ENCODE peak calls at places on chromosome 4, in four cellular contexts. S is K562, R is lower lobe of right lung, Z is fibroblast of mammary gland. Q is an unnamed sample.
A peak's percentile ranks its signal among the peaks of the same experiment; 100 is the strongest.

GRCh38 chr4:125546272-125546671 is 231.5 kb downstream of the FAT4 start:
- DNase-seq in R (no peak), Z (no peak), S (no peak), Q (no peak)

GRCh38 chr4:83830138-83830537 is 294.2 kb downstream of the GPAT3 start:
- DNase-seq in R (no peak), Z (no peak), S (no peak), Q (no peak)

GRCh38 chr4:95465010-95465409 is 83.8 kb downstream of the UNC5C start:
- DNase-seq in S (no peak), R (no peak), Z (no peak), Q (no peak)

GRCh38 chr4:66486068-66486467 is 815.8 kb upstream of the EPHA5 start:
- DNase-seq in Z (no peak), R (no peak), S (no peak), Q (no peak)

GRCh38 chr4:25970241-25970675 is 56.2 kb downstream of the SMIM20 start:
- DNase-seq in Z (no peak), R (peak; percentile 52), S (no peak), Q (peak; percentile 23)

GRCh38 chr4:3832536-3833220 is 66.5 kb downstream of the ADRA2C start:
- DNase-seq in Z (no peak), R (peak; percentile 17), S (no peak), Q (no peak)

GRCh38 chr4:65665951-65666523 is 4.3 kb downstream of the EPHA5 start:
- DNase-seq in S (no peak), Z (peak; percentile 6), R (no peak), Q (no peak)

GRCh38 chr4:11367371-11367770 is 61.3 kb downstream of the HS3ST1 start:
- DNase-seq in R (no peak), Z (peak; percentile 9), S (no peak), Q (no peak)

GRCh38 chr4:8323947-8324555 is 54.5 kb downstream of the HTRA3 start:
- DNase-seq in S (no peak), Z (no peak), R (no peak), Q (no peak)

GRCh38 chr4:121239951-121240350 is 75.8 kb upstream of the TNIP3 start:
- DNase-seq in R (no peak), S (no peak), Z (peak; percentile 50), Q (no peak)

GRCh38 chr4:25379591-25379990 is 2.5 kb downstream of the ANAPC4 start:
- DNase-seq in S (peak; percentile 23), Z (no peak), R (no peak), Q (no peak)

GRCh38 chr4:61994036-61994435 is 793.9 kb downstream of the ADGRL3 start:
- DNase-seq in S (no peak), Z (peak; percentile 5), R (no peak), Q (no peak)

GRCh38 chr4:83282049-83282535 is 2.5 kb downstream of the COQ2 start:
- DNase-seq in S (peak; percentile 22), Z (peak; percentile 76), R (no peak), Q (no peak)

GRCh38 chr4:162461952-162462351 is 298.2 kb upstream of the FSTL5 start:
- DNase-seq in Z (no peak), R (no peak), S (no peak), Q (no peak)

GRCh38 chr4:180081072-180081471 is 2162.1 kb upstream of the TENM3 start:
- DNase-seq in R (no peak), S (no peak), Z (no peak), Q (no peak)

GRCh38 chr4:68373513-68373912 is 23.6 kb upstream of the YTHDC1 start:
- DNase-seq in Z (peak; percentile 81), R (peak; percentile 75), S (no peak), Q (peak; percentile 23)

GRCh38 chr4:159366966-159367365 is 264.1 kb downstream of the RAPGEF2 start:
- DNase-seq in S (no peak), R (no peak), Z (no peak), Q (no peak)

GRCh38 chr4:1325681-1326635 is 21.1 kb upstream of the UVSSA start:
- DNase-seq in S (no peak), Z (no peak), R (peak; percentile 25), Q (no peak)

GRCh38 chr4:88341227-88342192 is 37.1 kb upstream of the HERC6 start:
- DNase-seq in Z (peak; percentile 97), R (no peak), S (no peak), Q (no peak)

GRCh38 chr4:109729155-109729562 is 711 bp downstream of the PLA2G12A start:
- DNase-seq in Z (no peak), R (no peak), S (no peak), Q (no peak)

GRCh38 chr4:109733728-109734127 is 3.9 kb upstream of the PLA2G12A start:
- DNase-seq in S (no peak), Z (no peak), R (no peak), Q (no peak)

GRCh38 chr4:109728385-109728784 is 1.5 kb downstream of the PLA2G12A start:
- DNase-seq in Z (no peak), R (no peak), S (no peak), Q (no peak)

GRCh38 chr4:109730294-109731051 is 603 bp upstream of the PLA2G12A start:
- DNase-seq in S (peak; percentile 15), Z (peak; percentile 46), R (peak; percentile 62), Q (no peak)

GRCh38 chr4:109729563-109730293 is at the start of gene PLA2G12A:
- DNase-seq in R (peak; percentile 93), Z (peak; percentile 32), S (peak; percentile 95), Q (peak; percentile 77)
- TF ChIP-seq CTCF in R (no peak), Z (no peak), S (no peak), Q (no peak)

DNA sequence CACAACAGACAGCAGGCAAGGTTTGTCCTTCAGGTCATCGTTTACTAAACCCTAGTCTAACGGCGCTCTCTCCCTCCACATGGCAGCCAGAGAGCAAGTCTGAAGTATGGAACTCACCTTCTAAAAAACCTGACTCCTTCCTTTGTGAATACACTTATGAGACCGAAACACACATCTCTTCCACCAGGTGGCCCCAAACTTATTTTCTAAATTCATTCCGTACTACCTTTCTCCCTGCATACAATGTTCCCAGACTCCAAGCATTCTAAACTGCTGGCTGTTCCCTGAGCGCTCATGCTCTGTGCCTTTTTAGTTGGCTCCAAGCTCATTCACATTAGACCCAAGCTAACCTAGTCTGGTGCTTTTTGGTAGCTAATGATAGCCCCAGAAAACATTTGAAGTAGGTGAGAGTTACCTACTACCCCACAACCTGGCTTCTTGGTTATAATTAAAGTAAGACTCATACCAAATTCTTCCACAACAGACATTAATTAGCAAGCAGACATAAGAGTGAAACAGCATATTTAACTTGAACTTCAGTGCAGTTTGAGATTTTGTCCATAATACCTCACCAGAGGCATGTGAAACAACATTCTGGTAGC is 67.6 kb upstream of the DCLK2 start:
- DNase-seq in S (peak; percentile 19), R (no peak), Z (peak; percentile 74), Q (no peak)
- TF ChIP-seq CTCF in S (peak; percentile 28), R (peak; percentile 47), Z (peak; percentile 62), Q (no peak)

DNA sequence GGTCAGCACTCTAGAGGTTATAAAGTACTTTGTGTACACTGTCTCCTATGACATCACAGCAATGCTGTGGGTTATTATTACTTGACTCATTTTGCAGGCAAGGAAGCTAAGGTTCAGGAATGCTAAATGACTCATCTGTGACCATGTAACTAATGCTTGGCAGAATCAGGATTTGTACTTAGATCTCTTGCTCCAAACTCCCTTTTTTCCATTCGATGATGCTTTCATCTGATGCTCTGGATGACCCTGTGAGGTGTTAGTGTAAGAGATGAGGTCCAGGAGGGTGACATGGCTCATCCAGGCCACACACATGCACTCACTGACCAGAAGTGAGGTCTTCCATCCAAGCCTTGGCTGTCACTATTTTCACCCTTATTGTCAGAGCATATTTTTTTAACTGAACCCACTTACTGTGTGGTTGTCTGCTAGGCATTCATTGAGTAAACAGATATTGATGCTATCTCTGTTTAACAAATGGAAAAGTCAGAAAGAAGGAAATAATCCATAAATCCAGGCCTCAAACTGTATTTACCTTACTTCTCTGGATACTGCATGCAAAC is 59.0 kb downstream of the RHOH start:
- DNase-seq in Z (peak; percentile 100), S (no peak), R (no peak), Q (no peak)
- TF ChIP-seq CTCF in Z (no peak), S (no peak), R (no peak), Q (no peak)

GRCh38 chr4:153519677-153520076 is 53.5 kb downstream of the TMEM131L start:
- DNase-seq in Z (no peak), R (no peak), S (no peak), Q (no peak)
- TF ChIP-seq CTCF in Z (no peak), R (no peak), S (no peak), Q (no peak)

DNA sequence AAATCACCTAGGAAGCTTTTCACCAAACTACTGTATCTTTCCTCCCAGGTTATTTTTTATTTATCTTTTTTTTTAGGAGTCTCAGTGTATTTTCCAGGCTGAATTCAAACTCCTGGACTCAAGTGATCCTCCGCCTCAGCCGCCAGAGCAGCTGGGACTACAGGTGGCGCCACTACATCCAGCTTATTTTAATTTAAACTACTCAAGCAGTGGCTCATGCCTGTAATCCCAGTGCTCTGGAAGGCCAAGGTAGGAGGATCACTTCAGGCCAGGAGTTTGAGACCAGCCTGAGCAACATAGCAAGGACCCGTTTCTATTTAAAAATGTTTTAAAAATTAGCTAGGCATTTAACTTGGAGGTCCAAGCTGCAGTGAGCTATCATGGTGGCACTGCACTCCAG is 37.8 kb downstream of the LEF1 start:
- DNase-seq in R (no peak), Z (no peak), S (no peak), Q (no peak)
- TF ChIP-seq CTCF in R (no peak), Z (peak; percentile 2), S (no peak), Q (no peak)

DNA sequence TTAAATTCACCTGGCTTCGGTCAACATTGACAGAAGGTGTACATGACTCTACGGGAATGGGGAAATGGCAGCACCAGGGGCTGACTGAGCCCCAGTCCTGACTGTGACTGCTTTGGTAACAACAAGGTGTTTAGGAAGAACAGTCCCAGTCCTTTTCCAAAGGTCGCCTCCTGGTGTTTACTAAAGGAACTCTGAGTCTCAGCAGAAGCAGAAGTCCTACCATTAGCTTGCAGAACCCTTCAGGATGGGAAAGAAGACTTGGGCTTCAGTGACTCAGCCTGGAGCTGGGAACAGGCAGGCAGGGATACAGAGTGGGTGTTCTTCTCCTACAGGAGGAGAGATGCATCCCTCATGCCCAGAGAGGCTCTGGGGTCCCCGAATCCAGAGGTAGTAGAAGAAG is 103.3 kb downstream of the MGST2 start:
- DNase-seq in S (no peak), Z (peak; percentile 24), R (no peak), Q (no peak)
- TF ChIP-seq CTCF in S (peak; percentile 44), Z (peak; percentile 32), R (peak; percentile 21), Q (no peak)

GRCh38 chr4:173318648-173319211 is 15.4 kb downstream of the HMGB2 start:
- DNase-seq in R (no peak), S (peak; percentile 17), Z (peak; percentile 70), Q (no peak)
- TF ChIP-seq CTCF in R (peak; percentile 53), S (peak; percentile 12), Z (peak; percentile 35), Q (peak; percentile 48)

GRCh38 chr4:53702334-53703266 is 111.3 kb upstream of the LNX1 start:
- DNase-seq in R (peak; percentile 77), Z (peak; percentile 84), S (no peak), Q (peak; percentile 25)
- TF ChIP-seq CTCF in R (no peak), Z (no peak), S (no peak), Q (no peak)